ENCODE peak calls at places on chromosomes 12 and 14, in six cellular contexts. R is NCI-H1048, A is AG04450, F is Panc1, Y is AG09319, M is amygdala. K is an unnamed sample.

GRCh38 chr12:103801709-103802585 is 39.1 kb downstream of the NT5DC3 start:
- DNase-seq in A (no peak), F (no peak), Y (no peak), R (no peak), M (no peak), K (no peak)

GRCh38 chr14:96588410-96589249 is 86.4 kb downstream of the PAPOLA start:
- DNase-seq in R (no peak), A (no peak), F (no peak), Y (no peak), M (no peak), K (no peak)

GRCh38 chr12:105291531-105291930 is 39.0 kb upstream of the C12orf75 start:
- DNase-seq in F (no peak), M (no peak), A (no peak), Y (no peak), R (no peak), K (no peak)

GRCh38 chr12:15757553-15758255 is 31.5 kb downstream of the EPS8 start:
- DNase-seq in A (no peak), Y (no peak), R (no peak), F (peak), M (no peak), K (no peak)

GRCh38 chr12:4270016-4270669 is 3.4 kb upstream of the CCND2 start:
- DNase-seq in A (no peak), R (no peak), M (no peak), F (no peak), Y (no peak), K (no peak)

GRCh38 chr12:129193263-129193871 is 340.1 kb downstream of the GLT1D1 start:
- DNase-seq in F (no peak), A (no peak), R (no peak), Y (no peak), M (no peak), K (no peak)

GRCh38 chr12:121894633-121895032 is 6.0 kb downstream of the PSMD9 start:
- DNase-seq in M (no peak), Y (no peak), A (no peak), F (no peak), R (no peak), K (no peak)

GRCh38 chr12:50672158-50672557 is 91.7 kb upstream of the ATF1 start:
- DNase-seq in M (no peak), A (no peak), F (no peak), R (no peak), Y (no peak), K (no peak)

GRCh38 chr14:99131632-99132271 is 140.2 kb downstream of the BCL11B start:
- DNase-seq in R (no peak), A (no peak), M (no peak), Y (no peak), F (no peak), K (peak)

GRCh38 chr12:148676-149416 is 65.1 kb downstream of the SLC6A12 start:
- DNase-seq in Y (no peak), A (no peak), M (no peak), R (no peak), F (no peak), K (no peak)

GRCh38 chr14:99812096-99812750 is 19.0 kb downstream of the EML1 start:
- DNase-seq in M (no peak), R (no peak), Y (no peak), A (no peak), F (no peak), K (no peak)

GRCh38 chr14:44897844-44898151 is 63.9 kb downstream of the KLHL28 start:
- DNase-seq in A (no peak), R (no peak), M (no peak), F (no peak), Y (no peak), K (no peak)

GRCh38 chr12:111386891-111387290 is 18.0 kb upstream of the PHETA1 start:
- DNase-seq in R (no peak), A (no peak), F (no peak), Y (no peak), M (no peak), K (no peak)

GRCh38 chr12:115149279-115149678 is 465.3 kb upstream of the TBX3 start:
- DNase-seq in M (no peak), F (no peak), Y (no peak), R (no peak), A (peak), K (no peak)

GRCh38 chr12:13425766-13426165 is 229.2 kb downstream of the EMP1 start:
- DNase-seq in R (no peak), M (no peak), F (no peak), A (peak), Y (no peak), K (no peak)

GRCh38 chr12:126811401-126811800 is 1455.6 kb upstream of the TMEM132C start:
- DNase-seq in M (no peak), R (no peak), A (no peak), Y (no peak), F (no peak), K (no peak)

GRCh38 chr12:76927170-76927784 is 48.5 kb upstream of the CSRP2 start:
- DNase-seq in Y (no peak), M (no peak), R (no peak), A (no peak), F (no peak), K (no peak)

GRCh38 chr12:32226768-32227167 is 120.1 kb downstream of the BICD1 start:
- DNase-seq in M (no peak), F (no peak), R (no peak), A (no peak), Y (no peak), K (no peak)

GRCh38 chr14:64580451-64580850 is 30.7 kb downstream of the PPP1R36 start:
- DNase-seq in M (no peak), A (no peak), Y (no peak), F (no peak), R (no peak), K (no peak)

GRCh38 chr12:115466076-115466475 is 782.1 kb upstream of the TBX3 start:
- DNase-seq in R (no peak), A (no peak), F (no peak), Y (no peak), M (no peak), K (no peak)

GRCh38 chr12:96501139-96501741 is 11.9 kb downstream of the CFAP54 start:
- DNase-seq in Y (no peak), A (no peak), R (no peak), F (no peak), M (no peak), K (no peak)

K was measured in posterior cingulate gyrus.